ENCODE peak calls at places on chromosomes 1 and 21, in four cellular contexts. V, L, W and H are unnamed samples.

GRCh38 chr1:194367121-194367520 is 1180.7 kb upstream of the B3GALT2 start:
- DNase-seq in V (no peak), L (no peak), W (no peak), H (no peak)

GRCh38 chr1:229271448-229272120 is 673 bp downstream of the RAB4A start:
- DNase-seq in V (no peak), L (peak), W (peak), H (no peak)

GRCh38 chr1:211653907-211654553 is 21.4 kb downstream of the NEK2 start:
- DNase-seq in V (no peak), L (no peak), W (no peak), H (no peak)

GRCh38 chr1:172446547-172446946 is 2.7 kb upstream of the PIGC start:
- DNase-seq in V (no peak), L (no peak), W (no peak), H (no peak)

GRCh38 chr1:5821496-5822176 is 170.6 kb downstream of the NPHP4 start:
- DNase-seq in V (no peak), L (no peak), W (no peak), H (no peak)

GRCh38 chr1:155177918-155178281 is 4.3 kb downstream of the TRIM46 start:
- DNase-seq in V (no peak), L (no peak), W (no peak), H (peak)

GRCh38 chr1:159009704-159010361 is at the start of gene IFI16:
- DNase-seq in V (no peak), L (peak), W (peak), H (peak)

GRCh38 chr21:28240586-28240985 is 752.1 kb downstream of the LTN1 start:
- DNase-seq in V (no peak), L (no peak), W (no peak), H (no peak)

GRCh38 chr1:218634212-218634611 is 289.1 kb downstream of the TGFB2 start:
- DNase-seq in V (no peak), L (no peak), W (no peak), H (no peak)

GRCh38 chr1:23980725-23981063 is 567 bp upstream of the SRSF10 start:
- DNase-seq in V (peak), L (peak), W (peak), H (no peak)

GRCh38 chr1:56137829-56138505 is 441.4 kb downstream of the PLPP3 start:
- DNase-seq in V (no peak), L (no peak), W (no peak), H (no peak)

GRCh38 chr1:78339490-78339889 is 151.3 kb upstream of the PTGFR start:
- DNase-seq in V (no peak), L (no peak), W (no peak), H (no peak)

GRCh38 chr21:15604424-15604823 is 125.4 kb upstream of the USP25 start:
- DNase-seq in V (no peak), L (no peak), W (no peak), H (no peak)

GRCh38 chr1:19582318-19582717 is 61.8 kb upstream of the NBL1 start:
- DNase-seq in V (peak), L (peak), W (peak), H (peak)

GRCh38 chr1:197465528-197466205 is 197.6 kb downstream of the CRB1 start:
- DNase-seq in V (no peak), L (no peak), W (no peak), H (no peak)

GRCh38 chr1:159960721-159961381 is 6.8 kb upstream of the SLAMF9 start:
- DNase-seq in V (no peak), L (peak), W (no peak), H (peak)

GRCh38 chr1:21539933-21540332 is 30.7 kb downstream of the ALPL start:
- DNase-seq in V (no peak), L (peak), W (no peak), H (peak)

GRCh38 chr21:31624961-31625491 is 34.5 kb upstream of the SOD1 start:
- DNase-seq in V (no peak), L (no peak), W (no peak), H (no peak)

GRCh38 chr1:222970040-222970439 is 155.2 kb downstream of the DISP1 start:
- DNase-seq in V (no peak), L (no peak), W (no peak), H (no peak)

GRCh38 chr1:226603030-226603960 is 54.7 kb downstream of the STUM start:
- DNase-seq in V (no peak), L (peak), W (no peak), H (peak)

GRCh38 chr1:92411511-92411910 is 75.2 kb downstream of the GFI1 start:
- DNase-seq in V (no peak), L (peak), W (no peak), H (no peak)

GRCh38 chr1:16178596-16179497 is 23.0 kb upstream of the EPHA2 start:
- DNase-seq in V (peak), L (no peak), W (no peak), H (peak)

GRCh38 chr1:94215955-94216354 is 21.4 kb downstream of the ARHGAP29 start:
- DNase-seq in V (no peak), L (no peak), W (no peak), H (no peak)

GRCh38 chr1:206967096-206967851 is 3.0 kb downstream of the FCAMR start:
- DNase-seq in V (no peak), L (no peak), W (no peak), H (no peak)

GRCh38 chr1:6686294-6686693 is 15.3 kb downstream of the DNAJC11 start:
- DNase-seq in V (no peak), L (no peak), W (no peak), H (peak)

GRCh38 chr1:172613294-172613693 is 45.6 kb upstream of the FASLG start:
- DNase-seq in V (no peak), L (no peak), W (no peak), H (no peak)

GRCh38 chr1:64041366-64042131 is 161.9 kb upstream of the UBE2U start:
- DNase-seq in V (no peak), L (no peak), W (no peak), H (no peak)

GRCh38 chr1:238088891-238089290 is 198.2 kb upstream of the ZP4 start:
- DNase-seq in V (no peak), L (no peak), W (no peak), H (no peak)

GRCh38 chr21:45975017-45975595 is 6.5 kb upstream of the COL6A1 start:
- DNase-seq in V (no peak), L (no peak), W (no peak), H (peak)

GRCh38 chr1:37017737-37018136 is 16.6 kb downstream of the GRIK3 start:
- DNase-seq in V (no peak), L (no peak), W (no peak), H (no peak)

GRCh38 chr1:25715888-25716287 is 84.1 kb upstream of the SELENON start:
- DNase-seq in V (no peak), L (no peak), W (no peak), H (no peak)

GRCh38 chr1:171438441-171438840 is 46.9 kb upstream of the PRRC2C start:
- DNase-seq in V (no peak), L (peak), W (no peak), H (peak)

GRCh38 chr1:26072305-26072704 is 4.9 kb upstream of the TRIM63 start:
- DNase-seq in V (no peak), L (no peak), W (no peak), H (peak)

GRCh38 chr1:32082022-32082421 is 9.3 kb downstream of the TMEM39B start:
- DNase-seq in V (no peak), L (no peak), W (no peak), H (no peak)

GRCh38 chr21:31284797-31285397 is 59.2 kb downstream of the TIAM1 start:
- DNase-seq in V (no peak), L (no peak), W (no peak), H (peak)

GRCh38 chr1:214546076-214546475 is 5.3 kb downstream of the PTPN14 start:
- DNase-seq in V (no peak), L (no peak), W (no peak), H (no peak)

GRCh38 chr1:214546886-214547641 is 4.3 kb downstream of the PTPN14 start:
- DNase-seq in V (no peak), L (no peak), W (no peak), H (no peak)

GRCh38 chr1:214547747-214548146 is 3.7 kb downstream of the PTPN14 start:
- DNase-seq in V (no peak), L (no peak), W (no peak), H (peak)

GRCh38 chr1:214544791-214545190 is 6.6 kb downstream of the PTPN14 start:
- DNase-seq in V (no peak), L (no peak), W (no peak), H (no peak)

GRCh38 chr1:214545293-214545692 is 6.1 kb downstream of the PTPN14 start:
- DNase-seq in V (no peak), L (no peak), W (no peak), H (no peak)
- H3K4me3 ChIP-seq in V (no peak), L (no peak), W (no peak), H (no peak)

DNA sequence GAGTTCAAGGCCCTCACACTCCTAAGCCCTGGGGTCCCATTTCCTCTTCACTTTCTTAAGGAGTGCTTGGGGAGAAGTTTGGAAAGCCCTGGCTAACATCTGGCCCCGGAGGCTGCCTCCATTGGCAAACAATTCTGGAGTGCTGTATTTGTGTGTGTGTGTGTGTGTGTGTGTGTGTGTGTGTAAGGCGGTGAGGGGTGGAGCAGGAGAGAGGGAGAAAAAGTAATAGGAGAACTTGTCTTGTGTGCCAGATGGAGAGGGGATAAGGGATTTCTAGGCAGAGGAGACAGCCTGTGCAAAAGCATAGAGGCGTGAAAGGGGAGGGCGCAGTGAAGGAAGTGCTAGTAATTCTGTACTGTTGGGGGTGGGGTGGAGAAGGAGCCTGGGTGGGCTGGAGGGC is 609 bp upstream of the TRIM62 start:
- DNase-seq in V (no peak), L (peak), W (peak), H (peak)
- H3K4me3 ChIP-seq in V (no peak), L (no peak), W (no peak), H (peak)

GRCh38 chr21:42063578-42064521 is 7.3 kb upstream of the UMODL1 start:
- DNase-seq in V (no peak), L (peak), W (peak), H (peak)

GRCh38 chr21:42061195-42061865 is 9.8 kb upstream of the UMODL1 start:
- DNase-seq in V (no peak), L (peak), W (peak), H (peak)

GRCh38 chr21:42063206-42063577 is 7.9 kb upstream of the UMODL1 start:
- DNase-seq in V (no peak), L (peak), W (peak), H (peak)

GRCh38 chr21:42061866-42062542 is 9.1 kb upstream of the UMODL1 start:
- DNase-seq in V (no peak), L (no peak), W (no peak), H (peak)

GRCh38 chr21:42062543-42063022 is 8.5 kb upstream of the UMODL1 start:
- DNase-seq in V (no peak), L (peak), W (peak), H (peak)
- H3K4me3 ChIP-seq in V (no peak), L (no peak), W (peak), H (no peak)

DNA sequence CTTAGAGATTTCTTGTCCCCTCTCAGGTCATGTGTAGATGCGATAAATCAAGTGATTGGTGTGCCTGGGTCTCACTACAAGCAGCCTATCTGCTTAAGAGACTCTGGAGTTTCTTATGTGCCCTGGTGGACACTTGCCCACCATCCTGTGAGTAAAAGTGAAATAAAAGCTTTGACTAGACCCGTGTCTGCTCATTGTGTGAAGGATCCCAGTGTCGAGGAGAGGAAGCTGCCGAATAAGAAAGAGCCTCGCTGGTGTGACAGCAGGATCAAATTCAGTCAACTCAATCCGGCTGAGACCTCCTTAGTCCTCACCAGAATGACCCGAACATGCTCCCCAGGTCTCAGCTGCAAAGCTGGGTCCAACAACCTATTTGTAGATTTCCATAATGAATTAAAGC is 14.8 kb downstream of the CD2 start:
- DNase-seq in V (no peak), L (no peak), W (no peak), H (no peak)
- H3K4me3 ChIP-seq in V (no peak), L (no peak), W (no peak), H (no peak)

DNA sequence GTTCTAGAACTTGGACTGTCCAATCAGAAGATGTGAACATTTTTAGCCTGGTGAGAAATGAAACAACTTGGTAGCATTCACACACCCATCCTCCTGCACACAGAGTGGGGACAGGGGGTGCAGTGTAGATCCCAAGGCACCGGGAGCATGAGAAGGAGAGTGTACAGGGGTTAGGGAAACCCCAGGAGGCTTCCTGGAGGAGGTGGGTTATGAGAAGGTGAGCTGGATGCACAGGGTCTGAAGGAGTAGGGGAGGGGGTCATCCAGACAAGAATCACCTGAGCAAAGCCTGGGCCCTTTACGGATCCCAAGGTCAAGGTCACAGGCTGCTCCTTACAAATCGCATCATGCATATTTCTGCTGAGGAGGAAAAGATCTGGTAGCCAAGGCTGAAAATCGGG is 117.5 kb upstream of the TMPRSS2 start:
- DNase-seq in V (no peak), L (no peak), W (no peak), H (no peak)
- H3K4me3 ChIP-seq in V (no peak), L (no peak), W (no peak), H (no peak)